ENCODE peak calls at places on chromosomes 6 and 20, in four cellular contexts. X is neuronal stem cell, P is H1, Z is trophoblast cell. V is an unnamed sample.

GRCh38 chr20:32040142-32040953 is 11.7 kb upstream of the HCK start:
- DNase-seq in X (no peak), P (no peak), Z (peak; percentile 37), V (no peak)

GRCh38 chr20:63626424-63627128 is at the start of gene GMEB2:
- DNase-seq in X (no peak), P (peak; percentile 58), Z (peak; percentile 65), V (no peak)

GRCh38 chr6:169169941-169170582 is 83.6 kb downstream of the THBS2 start:
- DNase-seq in X (no peak), P (no peak), Z (no peak), V (no peak)

GRCh38 chr6:118249680-118250079 is 298.4 kb upstream of the PLN start:
- DNase-seq in X (no peak), P (no peak), Z (no peak), V (no peak)

GRCh38 chr6:95690328-95690727 is 113.0 kb downstream of the MANEA start:
- DNase-seq in X (no peak), P (no peak), Z (no peak), V (no peak)

GRCh38 chr6:117481278-117481925 is 1.1 kb upstream of the DCBLD1 start:
- DNase-seq in X (no peak), P (peak; percentile 51), Z (no peak), V (no peak)

GRCh38 chr20:20603339-20603990 is 109.0 kb downstream of the RALGAPA2 start:
- DNase-seq in X (no peak), P (no peak), Z (no peak), V (no peak)

GRCh38 chr6:94468830-94469229 is 1049.5 kb upstream of the EPHA7 start:
- DNase-seq in X (no peak), P (no peak), Z (no peak), V (no peak)

GRCh38 chr6:99276747-99277146 is 72.7 kb downstream of the FAXC start:
- DNase-seq in X (no peak), P (no peak), Z (no peak), V (peak; percentile 3)

GRCh38 chr6:36098253-36098919 is 31.9 kb upstream of the MAPK13 start:
- DNase-seq in X (no peak), P (no peak), Z (no peak), V (no peak)

GRCh38 chr6:39177130-39177529 is 52.1 kb downstream of the KCNK5 start:
- DNase-seq in X (no peak), P (no peak), Z (no peak), V (no peak)

GRCh38 chr6:143535189-143535614 is 23.7 kb upstream of the FUCA2 start:
- DNase-seq in X (no peak), P (no peak), Z (no peak), V (no peak)

GRCh38 chr6:163554663-163555062 is 140.1 kb downstream of the QKI start:
- DNase-seq in X (no peak), P (peak; percentile 76), Z (peak; percentile 70), V (peak; percentile 34)

GRCh38 chr6:43476744-43477143 is 626 bp upstream of the TJAP1 start:
- DNase-seq in X (no peak), P (no peak), Z (no peak), V (no peak)

GRCh38 chr6:40972814-40973213 is 66.2 kb downstream of the UNC5CL start:
- DNase-seq in X (no peak), P (no peak), Z (no peak), V (no peak)

GRCh38 chr20:43040427-43040826 is 149.3 kb downstream of the PTPRT start:
- DNase-seq in X (peak; percentile 75), P (peak; percentile 73), Z (peak; percentile 45), V (no peak)

GRCh38 chr6:165686966-165687365 is 23.9 kb upstream of the PDE10A start:
- DNase-seq in X (no peak), P (no peak), Z (no peak), V (no peak)

GRCh38 chr6:52635049-52635577 is 35.8 kb upstream of the TMEM14A start:
- DNase-seq in X (no peak), P (no peak), Z (no peak), V (peak; percentile 46)
- H2BK5ac ChIP-seq in X (no peak overlapping the region), P (no peak overlapping the region), Z (no peak overlapping the region), V (peak overlapping the region; percentile 75)

DNA sequence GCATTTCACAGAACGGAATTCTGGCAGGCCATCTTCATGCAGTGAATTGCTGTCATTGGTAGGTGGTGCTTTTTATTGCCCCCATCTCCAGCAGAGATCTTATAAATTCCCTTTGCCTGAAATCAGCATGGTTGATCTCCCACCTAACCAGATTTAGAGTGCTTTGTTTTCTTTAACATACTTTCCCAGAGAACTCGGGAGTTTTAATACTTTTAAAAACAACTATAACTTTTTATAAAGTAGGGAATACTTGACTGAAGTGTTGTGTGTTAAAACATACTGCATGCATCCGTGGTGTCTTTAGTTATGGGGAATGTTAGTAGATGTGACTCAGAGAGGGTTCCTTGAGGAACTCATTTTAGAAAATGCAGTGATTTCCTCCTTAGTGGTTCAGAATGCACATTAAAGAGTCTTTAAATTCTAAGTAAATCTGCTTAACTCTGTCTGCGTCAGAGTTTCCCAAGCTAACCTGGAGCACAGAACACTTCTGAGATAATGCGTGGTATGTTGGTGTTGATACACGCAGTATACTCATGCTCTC is 54.9 kb downstream of the AKAP12 start:
- DNase-seq in X (no peak), P (no peak), Z (peak; percentile 88), V (peak; percentile 69)
- H2BK5ac ChIP-seq in X (no peak overlapping the region), P (no peak overlapping the region), Z (no peak overlapping the region), V (no peak overlapping the region)

GRCh38 chr6:84227434-84228197 is at the start of gene CEP162:
- DNase-seq in X (peak; percentile 86), P (peak; percentile 95), Z (peak; percentile 94), V (peak; percentile 77)
- H2BK5ac ChIP-seq in X (peak within 1 kb of the TSS; percentile 55), P (peak within 1 kb of the TSS; percentile 76), Z (peak within 1 kb of the TSS; percentile 73), V (peak within 1 kb of the TSS; percentile 93)

GRCh38 chr20:51318058-51318960 is 224.2 kb downstream of the NFATC2 start:
- DNase-seq in X (peak; percentile 69), P (peak; percentile 98), Z (peak; percentile 69), V (no peak)
- H2BK5ac ChIP-seq in X (no peak overlapping the region), P (peak overlapping the region; percentile 76), Z (no peak overlapping the region), V (no peak overlapping the region)

V was measured in IMR-90.